ENCODE peak calls at places on chromosomes 4 and X, in eight cellular contexts. M is HS-27A; A is tibial artery; D is left kidney; E is IMR-90; O is central memory CD4-positive, alpha-beta T cell; Z is stimulated activated CD8-positive, alpha-beta memory T cell treated with anti-CD3 and anti-CD28 coated beads, Interleukin-15, amount 100 ng/mL, for 4 hours; X is tibial nerve. S is an unnamed sample.

GRCh38 chrX:69603566-69604194 is 12.2 kb upstream of the EDA start:
- DNase-seq in M (no peak), A (no peak), D (peak; percentile 66), E (no peak), O (no peak), Z (no peak), X (no peak), S (no peak)

GRCh38 chr4:98627477-98627876 is 30.9 kb downstream of the TSPAN5 start:
- DNase-seq in M (no peak), A (no peak), D (no peak), E (no peak), O (no peak), Z (no peak), X (no peak), S (no peak)

GRCh38 chr4:187380181-187380581 is 615.4 kb upstream of the ZFP42 start:
- DNase-seq in M (no peak), A (no peak), D (no peak), E (peak; percentile 15), O (no peak), Z (no peak), X (no peak), S (no peak)

GRCh38 chr4:124092101-124093057 is 620.2 kb downstream of the ANKRD50 start:
- DNase-seq in M (no peak), A (no peak), D (no peak), E (no peak), O (no peak), Z (no peak), X (no peak), S (no peak)

GRCh38 chrX:107135076-107135964 is 16.7 kb upstream of the RBM41 start:
- DNase-seq in M (no peak), A (no peak), D (no peak), E (peak; percentile 54), O (no peak), Z (no peak), X (no peak), S (no peak)

GRCh38 chr4:156628858-156629257 is 342.7 kb downstream of the PDGFC start:
- DNase-seq in M (no peak), A (no peak), D (no peak), E (no peak), O (no peak), Z (no peak), X (no peak), S (no peak)

GRCh38 chr4:86506591-86506990 is 87.5 kb upstream of the PTPN13 start:
- DNase-seq in M (no peak), A (no peak), D (peak; percentile 75), E (no peak), O (no peak), Z (no peak), X (no peak), S (no peak)

GRCh38 chrX:137194164-137194563 is 160.4 kb upstream of the GPR101 start:
- DNase-seq in M (no peak), A (no peak), D (peak; percentile 60), E (peak; percentile 21), O (no peak), Z (no peak), X (no peak), S (no peak)

GRCh38 chr4:88109123-88109864 is 49.1 kb downstream of the ABCG2 start:
- DNase-seq in M (no peak), A (no peak), D (peak; percentile 3), E (no peak), O (no peak), Z (no peak), X (no peak), S (no peak)

GRCh38 chr4:6778435-6778834 is 4.1 kb upstream of the KIAA0232 start:
- DNase-seq in M (no peak), A (no peak), D (no peak), E (no peak), O (no peak), Z (no peak), X (no peak), S (no peak)

GRCh38 chr4:141339386-141339785 is 118.7 kb downstream of the ZNF330 start:
- DNase-seq in M (no peak), A (no peak), D (peak; percentile 76), E (no peak), O (no peak), Z (no peak), X (no peak), S (no peak)

GRCh38 chr4:53592128-53592527 is 842 bp upstream of the LNX1 start:
- DNase-seq in M (no peak), A (no peak), D (peak; percentile 18), E (peak; percentile 13), O (no peak), Z (no peak), X (no peak), S (no peak)

GRCh38 chr4:3638080-3638715 is 106.0 kb upstream of the LRPAP1 start:
- DNase-seq in M (no peak), A (no peak), D (peak; percentile 50), E (no peak), O (no peak), Z (no peak), X (no peak), S (no peak)

GRCh38 chrX:37745835-37746234 is 34.0 kb upstream of the CYBB start:
- DNase-seq in M (no peak), A (no peak), D (no peak), E (no peak), O (no peak), Z (no peak), X (no peak), S (no peak)

GRCh38 chr4:82431026-82431745 is 796 bp downstream of the ENOPH1 start:
- DNase-seq in M (no peak), A (peak; percentile 67), D (peak; percentile 82), E (peak; percentile 39), O (peak; percentile 46), Z (peak; percentile 11), X (no peak), S (no peak)

GRCh38 chrX:103730746-103731508 is 20.2 kb downstream of the TMEM31 start:
- DNase-seq in M (no peak), A (no peak), D (no peak), E (peak; percentile 86), O (no peak), Z (no peak), X (peak; percentile 13), S (peak; percentile 61)

GRCh38 chr4:3317656-3318211 is 24.9 kb downstream of the RGS12 start:
- DNase-seq in M (no peak), A (peak; percentile 49), D (no peak), E (no peak), O (no peak), Z (no peak), X (no peak), S (peak; percentile 44)

GRCh38 chr4:183628189-183628588 is 30.8 kb downstream of the RWDD4 start:
- DNase-seq in M (no peak), A (no peak), D (no peak), E (no peak), O (no peak), Z (no peak), X (no peak), S (no peak)

GRCh38 chr4:168263039-168263438 is 55.5 kb downstream of the DDX60 start:
- DNase-seq in M (no peak), A (no peak), D (no peak), E (no peak), O (no peak), Z (no peak), X (no peak), S (no peak)

GRCh38 chrX:109847257-109848187 is 114.5 kb upstream of the ACSL4 start:
- DNase-seq in M (no peak), A (no peak), D (no peak), E (peak; percentile 90), O (no peak), Z (no peak), X (no peak), S (no peak)

GRCh38 chr4:93791570-93792195 is 36.9 kb upstream of the ATOH1 start:
- DNase-seq in M (no peak), A (no peak), D (peak; percentile 80), E (peak; percentile 48), O (no peak), Z (no peak), X (peak; percentile 32), S (no peak)

GRCh38 chr4:24657768-24658617 is 73.6 kb upstream of the DHX15 start:
- DNase-seq in M (peak; percentile 40), A (no peak), D (peak; percentile 49), E (peak; percentile 52), O (no peak), Z (no peak), X (peak; percentile 36), S (peak; percentile 63)

GRCh38 chr4:15654556-15655222 is 468 bp downstream of the FBXL5 start:
- DNase-seq in M (no peak), A (peak; percentile 74), D (peak; percentile 75), E (peak; percentile 24), O (no peak), Z (peak; percentile 22), X (no peak), S (peak; percentile 66)

GRCh38 chr4:184039963-184040383 is 134.9 kb downstream of the STOX2 start:
- DNase-seq in M (no peak), A (peak; percentile 60), D (peak; percentile 87), E (no peak), O (no peak), Z (no peak), X (no peak), S (no peak)

GRCh38 chr4:55742655-55743191 is 76.9 kb upstream of the EXOC1L start:
- DNase-seq in M (no peak), A (no peak), D (peak; percentile 54), E (peak; percentile 59), O (no peak), Z (no peak), X (no peak), S (no peak)

GRCh38 chr4:88275516-88275915 is 8.8 kb downstream of the PPM1K start:
- DNase-seq in M (no peak), A (no peak), D (no peak), E (peak; percentile 11), O (no peak), Z (no peak), X (no peak), S (no peak)